ENCODE peak calls at places on chromosomes 2 and 18, in five cellular contexts. D is SK-N-SH, H is OCI-LY7, T is HCT116, W is neural progenitor cell. P is an unnamed sample.

GRCh38 chr2:158142568-158143332 is 41.1 kb downstream of the UPP2 start:
- DNase-seq in H (no peak), W (no peak), T (no peak), D (no peak), P (no peak)

GRCh38 chr2:218569038-218569431 is 396 bp downstream of the CNOT9 start:
- DNase-seq in T (peak; percentile 23), D (peak; percentile 55), W (peak; percentile 79), H (peak; percentile 61), P (peak; percentile 83)

GRCh38 chr2:187575081-187576067 is 21.1 kb upstream of the TFPI start:
- DNase-seq in H (no peak), T (no peak), D (no peak), W (no peak), P (no peak)

GRCh38 chr2:8656160-8656641 is 25.7 kb upstream of the ID2 start:
- DNase-seq in H (no peak), W (no peak), D (no peak), T (no peak), P (no peak)

GRCh38 chr2:206031162-206031784 is 54.7 kb downstream of the INO80D start:
- DNase-seq in T (no peak), D (no peak), W (no peak), H (no peak), P (no peak)

GRCh38 chr2:178882666-178883440 is 75.6 kb upstream of the TTN start:
- DNase-seq in D (no peak), T (no peak), H (no peak), W (no peak), P (no peak)

GRCh38 chr2:217753460-217754200 is 249.2 kb downstream of the TNS1 start:
- DNase-seq in D (no peak), H (no peak), T (no peak), W (no peak), P (no peak)

GRCh38 chr2:237830522-237830921 is 28.9 kb upstream of the RAMP1 start:
- DNase-seq in W (no peak), D (no peak), H (no peak), T (no peak), P (no peak)

GRCh38 chr18:54233228-54233625 is 8.8 kb upstream of the MBD2 start:
- DNase-seq in W (no peak), D (no peak), T (no peak), H (no peak), P (no peak)

GRCh38 chr2:42182654-42183308 is 13.6 kb downstream of the EML4 start:
- DNase-seq in H (no peak), T (no peak), D (no peak), W (no peak), P (no peak)

GRCh38 chr2:197168705-197169104 is 141.9 kb downstream of the ANKRD44 start:
- DNase-seq in H (peak; percentile 87), W (peak; percentile 91), T (peak; percentile 52), D (peak; percentile 70), P (peak; percentile 95)

GRCh38 chr2:44598731-44599529 is 237.2 kb downstream of the CAMKMT start:
- DNase-seq in T (no peak), W (no peak), H (no peak), D (peak; percentile 63), P (no peak)

GRCh38 chr18:22489694-22490093 is 72.0 kb upstream of the CTAGE1 start:
- DNase-seq in D (no peak), H (no peak), W (no peak), T (no peak), P (no peak)

GRCh38 chr2:101806123-101806522 is 108.6 kb downstream of the MAP4K4 start:
- DNase-seq in T (peak; percentile 16), D (no peak), H (peak; percentile 26), W (no peak), P (peak; percentile 67)

GRCh38 chr2:44553456-44553855 is 191.7 kb downstream of the CAMKMT start:
- DNase-seq in D (no peak), T (no peak), W (no peak), H (no peak), P (no peak)

GRCh38 chr2:201558665-201559064 is 84.6 kb downstream of the TMEM237 start:
- DNase-seq in T (no peak), H (peak; percentile 7), W (peak; percentile 15), D (no peak), P (peak; percentile 48)

GRCh38 chr2:157404363-157404762 is 39.5 kb downstream of the CYTIP start:
- DNase-seq in W (no peak), T (no peak), D (no peak), H (peak; percentile 93), P (no peak)

GRCh38 chr2:176704282-176704773 is 435.1 kb downstream of the MTX2 start:
- DNase-seq in D (no peak), W (no peak), T (no peak), H (no peak), P (no peak)

DNA sequence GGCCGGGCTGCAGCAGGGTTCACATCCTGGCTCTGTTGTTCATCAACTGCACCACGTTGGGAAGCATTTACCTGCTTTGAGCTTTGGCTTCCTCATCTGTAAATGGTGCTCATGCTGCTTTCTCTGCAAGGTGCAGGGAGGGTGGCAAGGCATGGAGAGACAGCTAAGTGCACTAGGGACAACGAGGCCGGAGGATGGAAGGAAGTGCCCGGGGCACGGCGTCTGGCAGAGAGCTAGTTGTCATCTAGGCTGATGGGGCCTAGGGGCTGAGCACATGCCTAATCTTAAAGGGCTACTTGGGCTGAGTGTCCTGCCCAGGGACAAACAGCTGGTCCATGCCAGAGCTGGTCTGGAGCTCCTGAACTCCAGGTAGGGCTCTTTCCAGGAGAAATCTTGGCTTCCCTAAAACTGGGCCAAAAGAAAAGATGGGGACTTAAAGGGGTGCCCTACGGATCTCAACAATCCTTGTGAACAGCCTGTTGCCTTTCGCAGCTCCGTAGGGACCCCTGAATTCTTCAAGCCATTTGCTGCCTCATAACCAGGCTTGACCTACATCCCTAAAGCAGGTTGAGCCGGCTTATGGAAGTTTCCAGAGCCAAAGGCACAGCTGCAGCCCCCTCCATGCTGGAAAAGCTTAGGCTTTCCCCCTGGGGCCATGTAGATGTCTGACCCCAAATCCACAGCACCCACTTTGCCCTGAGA is 130.8 kb downstream of the SMAD7 start:
- DNase-seq in W (no peak), D (no peak), H (no peak), T (no peak), P (no peak)
- H3K27ac ChIP-seq in W (no peak overlapping the region), D (no peak overlapping the region), H (no peak overlapping the region), T (no peak overlapping the region), P (no peak overlapping the region)

DNA sequence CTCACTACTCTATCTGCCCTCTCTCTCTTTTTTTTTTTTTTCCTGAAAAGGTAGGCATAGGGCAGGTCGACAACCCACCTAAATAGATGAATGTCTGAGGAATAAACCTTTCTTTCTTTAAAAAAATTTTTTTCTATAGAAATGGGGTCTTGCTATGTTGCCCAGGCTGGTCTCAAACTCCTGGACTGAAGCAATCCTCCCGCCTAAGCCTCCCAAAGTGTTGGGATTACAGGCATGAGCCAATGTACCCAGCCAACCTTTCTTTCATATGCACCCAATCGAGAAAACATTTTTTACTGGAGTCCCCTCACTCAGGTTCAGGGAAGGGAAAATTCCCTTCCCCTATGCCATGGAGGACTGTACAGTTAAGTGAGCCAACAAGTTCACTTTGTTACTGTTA is 31.0 kb downstream of the CFAP210 start:
- DNase-seq in H (no peak), T (no peak), W (no peak), D (no peak), P (no peak)
- H2AFZ ChIP-seq in H (no peak overlapping the region), T (no peak overlapping the region), W (no peak overlapping the region), D (no peak overlapping the region), P (no peak overlapping the region)

GRCh38 chr2:170771049-170771937 is 1.1 kb downstream of the ERICH2 start:
- DNase-seq in D (no peak), W (peak; percentile 81), H (no peak), T (peak; percentile 7), P (peak; percentile 65)
- TF ChIP-seq EZH2phosphoT487 in D (no peak), W (no peak), H (no peak), T (no peak), P (no peak)

GRCh38 chr18:77305676-77306075 is 56.0 kb downstream of the GALR1 start:
- DNase-seq in H (no peak), D (no peak), W (no peak), T (no peak), P (no peak)

GRCh38 chr18:77304263-77304662 is 54.6 kb downstream of the GALR1 start:
- DNase-seq in W (no peak), D (no peak), T (no peak), H (no peak), P (no peak)

GRCh38 chr18:77300579-77300978 is 50.9 kb downstream of the GALR1 start:
- DNase-seq in W (no peak), T (no peak), D (no peak), H (no peak), P (no peak)

GRCh38 chr18:77297919-77298571 is 48.4 kb downstream of the GALR1 start:
- DNase-seq in D (no peak), T (no peak), H (no peak), W (no peak), P (no peak)

GRCh38 chr18:77299706-77300105 is 50.1 kb downstream of the GALR1 start:
- DNase-seq in D (no peak), T (no peak), W (no peak), H (no peak), P (no peak)
- H3K27ac ChIP-seq in D (no peak overlapping the region), T (no peak overlapping the region), W (no peak overlapping the region), H (no peak overlapping the region), P (no peak overlapping the region)

GRCh38 chr2:188973650-188974049 is 523 bp upstream of the COL3A1 start:
- DNase-seq in D (no peak), T (no peak), H (no peak), W (no peak), P (no peak)
- H2AFZ ChIP-seq in D (peak overlapping the region; percentile 61), T (no peak overlapping the region), H (no peak overlapping the region), W (no peak overlapping the region), P (no peak overlapping the region)

GRCh38 chr18:13539843-13540535 is 186.4 kb downstream of the FAM210A start:
- DNase-seq in W (no peak), D (no peak), T (no peak), H (no peak), P (no peak)

GRCh38 chr18:13539050-13539449 is 187.3 kb downstream of the FAM210A start:
- DNase-seq in T (no peak), W (no peak), D (no peak), H (peak; percentile 40), P (no peak)

GRCh38 chr18:13542520-13542847 is 183.9 kb downstream of the FAM210A start:
- DNase-seq in W (no peak), D (no peak), H (no peak), T (no peak), P (no peak)

GRCh38 chr18:13541621-13542519 is 184.5 kb downstream of the FAM210A start:
- DNase-seq in H (no peak), T (no peak), D (no peak), W (no peak), P (no peak)

DNA sequence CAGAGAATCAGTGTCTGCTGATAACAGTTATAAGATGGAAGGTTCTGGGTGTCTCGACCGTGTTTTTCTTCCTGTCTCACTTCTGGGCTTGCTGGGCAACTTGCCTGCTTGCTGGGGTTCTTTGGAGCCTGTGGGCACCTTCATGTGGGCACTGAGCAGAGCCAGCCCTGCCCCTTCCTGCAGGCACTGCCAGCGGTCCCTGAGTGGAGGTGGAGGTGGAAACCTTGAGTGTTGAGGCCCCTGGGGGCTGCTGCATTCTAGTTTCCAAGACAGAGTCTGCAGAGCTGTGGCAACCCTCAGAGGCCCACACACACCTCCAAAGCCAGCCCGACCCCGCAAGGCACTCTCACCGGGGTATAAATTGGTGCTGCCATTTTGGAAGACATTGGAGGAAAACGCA is 185.6 kb downstream of the FAM210A start:
- DNase-seq in T (no peak), D (no peak), W (no peak), H (no peak), P (no peak)
- TF ChIP-seq EZH2phosphoT487 in T (no peak), D (no peak), W (no peak), H (no peak), P (no peak)